ENCODE peak calls at places on chromosomes 5 and 9, in six cellular contexts. One of them, this sample, is unnamed.

GRCh38 chr5:151214614-151215545 is 9.0 kb downstream of the CCDC69 start:
- DNase-seq in Panc1: no peak
- DNase-seq in left lung: no peak
- DNase-seq in OCI-LY7: peak
- DNase-seq in RWPE1: no peak
- DNase-seq in WTC11: no peak
- DNase-seq in this sample: no peak

GRCh38 chr9:132555528-132555927 is 26.9 kb upstream of the BARHL1 start:
- DNase-seq in Panc1: no peak
- DNase-seq in left lung: no peak
- DNase-seq in OCI-LY7: no peak
- DNase-seq in RWPE1: no peak
- DNase-seq in WTC11: no peak
- DNase-seq in this sample: no peak

GRCh38 chr5:432201-432927 is 10.6 kb upstream of the EXOC3 start:
- DNase-seq in Panc1: no peak
- DNase-seq in left lung: no peak
- DNase-seq in OCI-LY7: no peak
- DNase-seq in RWPE1: no peak
- DNase-seq in WTC11: no peak
- DNase-seq in this sample: no peak

GRCh38 chr5:52657231-52657645 is 130.5 kb upstream of the ITGA1 start:
- DNase-seq in Panc1: peak
- DNase-seq in left lung: no peak
- DNase-seq in OCI-LY7: peak
- DNase-seq in RWPE1: peak
- DNase-seq in WTC11: no peak
- DNase-seq in this sample: peak

GRCh38 chr5:10563132-10563939 is 534 bp upstream of the ANKRD33B start:
- DNase-seq in Panc1: no peak
- DNase-seq in left lung: peak
- DNase-seq in OCI-LY7: peak
- DNase-seq in RWPE1: peak
- DNase-seq in WTC11: peak
- DNase-seq in this sample: no peak

GRCh38 chr9:96540106-96540505 is 79.5 kb downstream of the CDC14B start:
- DNase-seq in Panc1: no peak
- DNase-seq in left lung: no peak
- DNase-seq in OCI-LY7: no peak
- DNase-seq in RWPE1: no peak
- DNase-seq in WTC11: no peak
- DNase-seq in this sample: no peak

GRCh38 chr5:553874-554273 is 29.6 kb upstream of the SLC9A3 start:
- DNase-seq in Panc1: peak
- DNase-seq in left lung: no peak
- DNase-seq in OCI-LY7: no peak
- DNase-seq in RWPE1: peak
- DNase-seq in WTC11: no peak
- DNase-seq in this sample: no peak

GRCh38 chr9:136329636-136330405 is 2.5 kb downstream of the GPSM1 start:
- DNase-seq in Panc1: no peak
- DNase-seq in left lung: peak
- DNase-seq in OCI-LY7: no peak
- DNase-seq in RWPE1: no peak
- DNase-seq in WTC11: no peak
- DNase-seq in this sample: no peak

GRCh38 chr5:163705983-163706771 is 200.8 kb downstream of the MAT2B start:
- DNase-seq in Panc1: no peak
- DNase-seq in left lung: no peak
- DNase-seq in OCI-LY7: no peak
- DNase-seq in RWPE1: peak
- DNase-seq in WTC11: no peak
- DNase-seq in this sample: no peak

GRCh38 chr5:176677209-176677931 is 30.1 kb downstream of the TSPAN17 start:
- DNase-seq in Panc1: no peak
- DNase-seq in left lung: no peak
- DNase-seq in OCI-LY7: no peak
- DNase-seq in RWPE1: no peak
- DNase-seq in WTC11: no peak
- DNase-seq in this sample: no peak

GRCh38 chr5:54915466-54916027 is 69.8 kb downstream of the ESM1 start:
- DNase-seq in Panc1: no peak
- DNase-seq in left lung: no peak
- DNase-seq in OCI-LY7: no peak
- DNase-seq in RWPE1: no peak
- DNase-seq in WTC11: no peak
- DNase-seq in this sample: no peak

GRCh38 chr9:6641961-6642360 is 3.6 kb downstream of the GLDC start:
- DNase-seq in Panc1: no peak
- DNase-seq in left lung: no peak
- DNase-seq in OCI-LY7: no peak
- DNase-seq in RWPE1: no peak
- DNase-seq in WTC11: no peak
- DNase-seq in this sample: no peak

GRCh38 chr5:33611882-33612281 is 171.1 kb downstream of the TARS1 start:
- DNase-seq in Panc1: no peak
- DNase-seq in left lung: no peak
- DNase-seq in OCI-LY7: no peak
- DNase-seq in RWPE1: no peak
- DNase-seq in WTC11: no peak
- DNase-seq in this sample: no peak

GRCh38 chr9:19769213-19769612 is 19.6 kb downstream of the SLC24A2 start:
- DNase-seq in Panc1: no peak
- DNase-seq in left lung: no peak
- DNase-seq in OCI-LY7: no peak
- DNase-seq in RWPE1: peak
- DNase-seq in WTC11: no peak
- DNase-seq in this sample: no peak

GRCh38 chr5:160175438-160176218 is 53.7 kb upstream of the FABP6 start:
- DNase-seq in Panc1: no peak
- DNase-seq in left lung: no peak
- DNase-seq in OCI-LY7: no peak
- DNase-seq in RWPE1: no peak
- DNase-seq in WTC11: no peak
- DNase-seq in this sample: no peak

GRCh38 chr5:2754621-2755370 is 3.3 kb upstream of the IRX2 start:
- DNase-seq in Panc1: no peak
- DNase-seq in left lung: peak
- DNase-seq in OCI-LY7: no peak
- DNase-seq in RWPE1: no peak
- DNase-seq in WTC11: peak
- DNase-seq in this sample: no peak

GRCh38 chr5:172644229-172644628 is 3.2 kb downstream of the NEURL1B start:
- DNase-seq in Panc1: no peak
- DNase-seq in left lung: no peak
- DNase-seq in OCI-LY7: no peak
- DNase-seq in RWPE1: no peak
- DNase-seq in WTC11: no peak
- DNase-seq in this sample: no peak
- TF ChIP-seq CTCF in Panc1: no peak
- TF ChIP-seq CTCF in left lung: no peak
- TF ChIP-seq CTCF in OCI-LY7: no peak
- TF ChIP-seq CTCF in RWPE1: no peak
- TF ChIP-seq CTCF in WTC11: no peak
- TF ChIP-seq CTCF in this sample: no peak

GRCh38 chr9:696332-697090 is 145.0 kb upstream of the DMRT1 start:
- DNase-seq in Panc1: no peak
- DNase-seq in left lung: no peak
- DNase-seq in OCI-LY7: no peak
- DNase-seq in RWPE1: peak
- DNase-seq in WTC11: no peak
- DNase-seq in this sample: no peak
- TF ChIP-seq CTCF in Panc1: no peak
- TF ChIP-seq CTCF in left lung: no peak
- TF ChIP-seq CTCF in OCI-LY7: no peak
- TF ChIP-seq CTCF in RWPE1: no peak
- TF ChIP-seq CTCF in WTC11: no peak
- TF ChIP-seq CTCF in this sample: peak

DNA sequence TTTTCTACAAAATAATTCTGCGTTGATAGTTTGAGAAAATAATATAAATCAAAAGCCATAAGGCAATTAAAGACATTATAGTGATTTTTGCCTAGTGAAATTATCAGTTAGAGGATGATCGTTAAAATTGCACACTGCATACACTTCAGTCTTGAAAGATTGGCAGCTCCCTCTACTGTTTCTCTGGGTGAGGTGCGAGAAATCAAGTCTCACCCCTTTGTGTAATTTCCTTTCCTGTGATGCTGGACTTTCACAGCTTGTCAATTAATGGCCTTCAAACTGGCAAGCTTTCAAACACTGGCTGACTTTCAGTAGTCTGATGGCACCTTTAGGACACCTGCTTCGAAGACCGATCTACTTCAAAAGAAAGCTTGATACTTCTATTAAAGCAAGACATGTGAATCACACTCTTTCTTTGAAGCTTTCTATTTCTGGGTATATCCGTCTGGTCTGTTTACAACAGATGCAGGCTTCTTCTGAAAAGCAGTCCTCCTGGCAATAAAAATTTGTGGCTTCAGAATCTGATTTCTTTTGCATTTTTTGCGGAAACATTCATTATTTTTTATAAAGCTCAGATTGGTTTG is 706.8 kb upstream of the PTPRD start:
- DNase-seq in Panc1: peak
- DNase-seq in left lung: no peak
- DNase-seq in OCI-LY7: peak
- DNase-seq in RWPE1: peak
- DNase-seq in WTC11: peak
- DNase-seq in this sample: no peak
- TF ChIP-seq CTCF in Panc1: peak
- TF ChIP-seq CTCF in left lung: peak
- TF ChIP-seq CTCF in OCI-LY7: peak
- TF ChIP-seq CTCF in RWPE1: peak
- TF ChIP-seq CTCF in WTC11: peak
- TF ChIP-seq CTCF in this sample: peak

DNA sequence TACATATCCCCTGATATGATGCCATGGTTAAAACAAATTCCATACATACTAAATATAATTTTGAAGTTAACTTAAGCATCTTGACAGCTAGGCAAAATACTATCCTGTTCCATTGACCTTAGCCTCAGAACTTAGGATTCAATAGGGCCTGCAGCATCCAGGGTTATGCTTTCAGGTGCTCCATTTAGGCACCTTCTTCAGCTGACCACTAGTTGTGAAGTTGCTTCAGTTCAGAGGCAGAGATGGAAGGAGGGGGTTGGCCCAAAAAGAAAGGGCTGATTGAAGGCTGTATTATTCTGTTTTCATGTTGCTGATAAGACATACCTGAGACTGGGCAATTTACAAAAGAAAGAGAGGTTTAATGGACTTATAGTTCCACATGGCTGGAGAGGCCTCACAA is 7.0 kb upstream of the NREP start:
- DNase-seq in Panc1: no peak
- DNase-seq in left lung: no peak
- DNase-seq in OCI-LY7: no peak
- DNase-seq in RWPE1: no peak
- DNase-seq in WTC11: no peak
- DNase-seq in this sample: no peak
- TF ChIP-seq CTCF in Panc1: no peak
- TF ChIP-seq CTCF in left lung: no peak
- TF ChIP-seq CTCF in OCI-LY7: no peak
- TF ChIP-seq CTCF in RWPE1: no peak
- TF ChIP-seq CTCF in WTC11: no peak
- TF ChIP-seq CTCF in this sample: no peak

GRCh38 chr5:170747851-170748250 is 35.7 kb upstream of the GABRP start:
- DNase-seq in Panc1: no peak
- DNase-seq in left lung: no peak
- DNase-seq in OCI-LY7: no peak
- DNase-seq in RWPE1: no peak
- DNase-seq in WTC11: peak
- DNase-seq in this sample: no peak
- TF ChIP-seq CTCF in Panc1: peak
- TF ChIP-seq CTCF in left lung: no peak
- TF ChIP-seq CTCF in OCI-LY7: no peak
- TF ChIP-seq CTCF in RWPE1: no peak
- TF ChIP-seq CTCF in WTC11: peak
- TF ChIP-seq CTCF in this sample: peak

DNA sequence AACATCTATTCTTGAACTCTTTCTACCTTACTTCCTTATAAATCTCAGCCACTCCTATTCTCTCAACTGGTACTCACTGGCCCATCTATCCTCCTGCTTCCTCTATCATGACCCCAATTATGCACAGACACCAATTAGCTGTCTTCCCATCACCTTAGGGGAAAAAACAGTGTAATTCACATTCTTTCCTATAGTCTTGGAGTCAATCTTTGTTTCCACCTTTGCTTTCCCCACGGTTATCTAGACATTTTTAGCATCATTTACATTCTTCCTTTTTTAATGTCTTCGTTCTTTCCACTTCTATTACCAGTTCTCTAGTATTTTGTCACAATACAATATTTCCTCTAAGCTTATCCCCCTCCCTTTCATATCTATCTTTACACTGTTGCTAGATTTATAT is 449.4 kb downstream of the TMEM38B start:
- DNase-seq in Panc1: no peak
- DNase-seq in left lung: no peak
- DNase-seq in OCI-LY7: no peak
- DNase-seq in RWPE1: no peak
- DNase-seq in WTC11: no peak
- DNase-seq in this sample: no peak
- TF ChIP-seq CTCF in Panc1: no peak
- TF ChIP-seq CTCF in left lung: no peak
- TF ChIP-seq CTCF in OCI-LY7: no peak
- TF ChIP-seq CTCF in RWPE1: no peak
- TF ChIP-seq CTCF in WTC11: no peak
- TF ChIP-seq CTCF in this sample: no peak

GRCh38 chr5:35146386-35146785 is 83.9 kb downstream of the PRLR start:
- DNase-seq in Panc1: no peak
- DNase-seq in left lung: no peak
- DNase-seq in OCI-LY7: no peak
- DNase-seq in RWPE1: no peak
- DNase-seq in WTC11: no peak
- DNase-seq in this sample: no peak
- TF ChIP-seq CTCF in Panc1: no peak
- TF ChIP-seq CTCF in left lung: no peak
- TF ChIP-seq CTCF in OCI-LY7: no peak
- TF ChIP-seq CTCF in RWPE1: no peak
- TF ChIP-seq CTCF in WTC11: no peak
- TF ChIP-seq CTCF in this sample: no peak

GRCh38 chr5:170268153-170268689 is 29.4 kb downstream of the LCP2 start:
- DNase-seq in Panc1: no peak
- DNase-seq in left lung: no peak
- DNase-seq in OCI-LY7: no peak
- DNase-seq in RWPE1: no peak
- DNase-seq in WTC11: no peak
- DNase-seq in this sample: no peak
- TF ChIP-seq CTCF in Panc1: peak
- TF ChIP-seq CTCF in left lung: no peak
- TF ChIP-seq CTCF in OCI-LY7: peak
- TF ChIP-seq CTCF in RWPE1: peak
- TF ChIP-seq CTCF in WTC11: no peak
- TF ChIP-seq CTCF in this sample: no peak

DNA sequence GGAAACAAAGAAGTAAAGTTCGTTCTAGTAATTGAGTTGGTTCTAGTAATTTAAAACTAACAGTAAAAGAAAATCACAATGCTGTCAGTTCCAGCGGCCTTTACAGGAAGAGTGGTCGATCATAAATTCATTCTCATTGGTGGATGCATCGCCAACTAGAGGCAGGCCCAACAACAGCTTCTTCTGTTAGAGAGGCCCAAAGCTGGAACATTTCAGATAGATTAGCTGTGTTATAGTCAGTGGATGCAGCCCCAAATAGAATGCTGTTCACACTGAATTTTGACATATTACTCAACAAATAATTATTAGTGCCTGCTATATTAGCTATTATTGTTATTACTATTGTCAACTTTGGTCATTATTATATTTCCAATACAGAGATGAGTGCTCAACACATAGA is 80.8 kb downstream of the ARRDC3 start:
- DNase-seq in Panc1: no peak
- DNase-seq in left lung: no peak
- DNase-seq in OCI-LY7: no peak
- DNase-seq in RWPE1: no peak
- DNase-seq in WTC11: no peak
- DNase-seq in this sample: no peak
- TF ChIP-seq CTCF in Panc1: no peak
- TF ChIP-seq CTCF in left lung: no peak
- TF ChIP-seq CTCF in OCI-LY7: peak
- TF ChIP-seq CTCF in RWPE1: no peak
- TF ChIP-seq CTCF in WTC11: no peak
- TF ChIP-seq CTCF in this sample: peak